ENCODE peak calls at places on chromosomes 3 and 15, in eight cellular contexts. K is cerebellar cortex; T is effector memory CD4-positive, alpha-beta T cell; M is aorta; Q is endothelial cell; H is fibroblast of mammary gland; W is naive thymus-derived CD4-positive, alpha-beta T cell; U is HCT116. X is an unnamed sample.

GRCh38 chr15:60585743-60586708 is 107.1 kb upstream of the ICE2 start:
- DNase-seq in K (peak), T (no peak), M (no peak), Q (peak), H (peak), W (peak), U (peak), X (peak)

GRCh38 chr15:80694624-80695098 is 449 bp upstream of the ABHD17C start:
- DNase-seq in K (no peak), T (peak), M (peak), Q (peak), H (peak), W (peak), U (no peak), X (peak)

GRCh38 chr3:160941885-160942494 is 163.2 kb downstream of the B3GALNT1 start:
- DNase-seq in K (peak), T (peak), M (peak), Q (peak), H (peak), W (peak), U (peak), X (peak)

GRCh38 chr3:101828289-101828688 is 21.0 kb upstream of the NFKBIZ start:
- DNase-seq in K (no peak), T (no peak), M (no peak), Q (no peak), H (peak), W (no peak), U (no peak), X (no peak)

GRCh38 chr3:138460536-138461205 is 26.3 kb downstream of the ESYT3 start:
- DNase-seq in K (no peak), T (no peak), M (no peak), Q (no peak), H (no peak), W (no peak), U (no peak), X (no peak)

GRCh38 chr3:43162573-43163084 is 56.8 kb upstream of the POMGNT2 start:
- DNase-seq in K (no peak), T (peak), M (no peak), Q (no peak), H (no peak), W (peak), U (no peak), X (no peak)

GRCh38 chr15:59294961-59295741 is 77.5 kb downstream of the MYO1E start:
- DNase-seq in K (no peak), T (no peak), M (no peak), Q (no peak), H (peak), W (no peak), U (peak), X (no peak)

GRCh38 chr15:63234479-63234878 is 42.9 kb upstream of the APH1B start:
- DNase-seq in K (no peak), T (no peak), M (peak), Q (no peak), H (peak), W (no peak), U (no peak), X (no peak)

GRCh38 chr15:74725241-74725774 is at the start of gene CYP1A1:
- DNase-seq in K (peak), T (peak), M (no peak), Q (peak), H (no peak), W (no peak), U (no peak), X (peak)

GRCh38 chr3:157498374-157498773 is 4.8 kb downstream of the VEPH1 start:
- DNase-seq in K (no peak), T (no peak), M (no peak), Q (no peak), H (no peak), W (no peak), U (no peak), X (no peak)

GRCh38 chr3:164465172-164465571 is 613.1 kb downstream of the SI start:
- DNase-seq in K (no peak), T (no peak), M (no peak), Q (no peak), H (peak), W (no peak), U (no peak), X (no peak)

GRCh38 chr3:140720242-140720641 is 42.4 kb downstream of the TRIM42 start:
- DNase-seq in K (no peak), T (no peak), M (no peak), Q (no peak), H (peak), W (no peak), U (no peak), X (no peak)

GRCh38 chr3:166013073-166013679 is 176.0 kb upstream of the BCHE start:
- DNase-seq in K (peak), T (no peak), M (no peak), Q (peak), H (peak), W (no peak), U (peak), X (peak)

GRCh38 chr15:98609144-98609852 is 39.0 kb upstream of the IGF1R start:
- DNase-seq in K (peak), T (no peak), M (no peak), Q (no peak), H (peak), W (no peak), U (peak), X (no peak)

GRCh38 chr3:10310578-10310977 is 10.3 kb downstream of the SEC13 start:
- DNase-seq in K (no peak), T (no peak), M (no peak), Q (no peak), H (peak), W (no peak), U (no peak), X (no peak)

GRCh38 chr15:98983333-98983732 is 24.3 kb downstream of the PGPEP1L start:
- DNase-seq in K (no peak), T (no peak), M (peak), Q (no peak), H (peak), W (no peak), U (no peak), X (no peak)

GRCh38 chr3:72487946-72488735 is 360.1 kb downstream of the SHQ1 start:
- DNase-seq in K (no peak), T (no peak), M (no peak), Q (no peak), H (peak), W (no peak), U (no peak), X (no peak)

GRCh38 chr3:185460719-185461350 is 38.0 kb downstream of the TMEM41A start:
- DNase-seq in K (no peak), T (no peak), M (no peak), Q (no peak), H (peak), W (no peak), U (peak), X (peak)

GRCh38 chr3:69086133-69086722 is 1.5 kb downstream of the ARL6IP5 start:
- DNase-seq in K (peak), T (peak), M (peak), Q (no peak), H (peak), W (peak), U (peak), X (no peak)

GRCh38 chr3:13047296-13048165 is 25.7 kb downstream of the IQSEC1 start:
- DNase-seq in K (no peak), T (no peak), M (peak), Q (no peak), H (no peak), W (no peak), U (no peak), X (no peak)

GRCh38 chr3:55191911-55192787 is 264.3 kb upstream of the LRTM1 start:
- DNase-seq in K (no peak), T (no peak), M (no peak), Q (no peak), H (peak), W (no peak), U (no peak), X (no peak)

GRCh38 chr15:57015360-57015759 is 96.9 kb downstream of the TCF12 start:
- DNase-seq in K (no peak), T (no peak), M (no peak), Q (no peak), H (no peak), W (no peak), U (no peak), X (no peak)

GRCh38 chr3:147185781-147186180 is 220.6 kb downstream of the ZIC4 start:
- DNase-seq in K (no peak), T (no peak), M (no peak), Q (no peak), H (no peak), W (no peak), U (no peak), X (no peak)

GRCh38 chr3:183308746-183309145 is 55.7 kb downstream of the B3GNT5 start:
- DNase-seq in K (no peak), T (no peak), M (no peak), Q (no peak), H (no peak), W (no peak), U (no peak), X (no peak)

GRCh38 chr3:135325096-135325495 is 530.0 kb downstream of the EPHB1 start:
- DNase-seq in K (peak), T (no peak), M (no peak), Q (no peak), H (no peak), W (no peak), U (no peak), X (no peak)

GRCh38 chr15:101068961-101069734 is 150.0 kb downstream of the LRRK1 start:
- DNase-seq in K (peak), T (no peak), M (no peak), Q (peak), H (no peak), W (no peak), U (no peak), X (no peak)